ENCODE peak calls at places on chromosomes 7 and 10, in five cellular contexts. P is HepG2, E is SK-N-SH, L is HCT116, J is A549. W is an unnamed sample.

GRCh38 chr7:23490357-23491131 is 20.3 kb upstream of the IGF2BP3 start:
- DNase-seq in P (no peak), E (peak; percentile 98), L (no peak), J (no peak), W (no peak)

GRCh38 chr7:98681951-98682350 is 64.9 kb downstream of the NPTX2 start:
- DNase-seq in P (no peak), E (no peak), L (no peak), J (no peak), W (no peak)

GRCh38 chr10:87928996-87929395 is 65.6 kb downstream of the PTEN start:
- DNase-seq in P (no peak), E (no peak), L (no peak), J (no peak), W (no peak)

GRCh38 chr10:72328045-72328828 is 26.5 kb downstream of the DNAJB12 start:
- DNase-seq in P (peak; percentile 71), E (peak; percentile 81), L (no peak), J (peak; percentile 63), W (peak; percentile 82)

GRCh38 chr10:101031796-101032636 is 982 bp downstream of the SFXN3 start:
- DNase-seq in P (peak; percentile 49), E (peak; percentile 80), L (no peak), J (peak; percentile 54), W (peak; percentile 89)

GRCh38 chr7:132249591-132249971 is 326.7 kb downstream of the PLXNA4 start:
- DNase-seq in P (peak; percentile 64), E (peak; percentile 40), L (no peak), J (peak; percentile 56), W (peak; percentile 54)

GRCh38 chr10:115402690-115403089 is 309.5 kb downstream of the ATRNL1 start:
- DNase-seq in P (no peak), E (no peak), L (no peak), J (no peak), W (peak; percentile 7)

GRCh38 chr7:20828947-20829346 is 42.3 kb upstream of the SP8 start:
- DNase-seq in P (no peak), E (no peak), L (no peak), J (no peak), W (no peak)

GRCh38 chr7:148540041-148540738 is 50.4 kb upstream of the C7orf33 start:
- DNase-seq in P (no peak), E (peak; percentile 16), L (peak; percentile 4), J (peak; percentile 44), W (peak; percentile 31)

GRCh38 chr10:12427276-12427675 is 77.9 kb downstream of the CAMK1D start:
- DNase-seq in P (no peak), E (no peak), L (no peak), J (no peak), W (no peak)

GRCh38 chr7:140159487-140159886 is 17.3 kb downstream of the KDM7A start:
- DNase-seq in P (no peak), E (peak; percentile 28), L (no peak), J (no peak), W (no peak)

GRCh38 chr10:130193493-130194193 is 57.5 kb downstream of the GLRX3 start:
- DNase-seq in P (no peak), E (no peak), L (no peak), J (no peak), W (no peak)

GRCh38 chr7:55439627-55440026 is 74.5 kb downstream of the LANCL2 start:
- DNase-seq in P (no peak), E (peak; percentile 72), L (no peak), J (no peak), W (no peak)

GRCh38 chr10:73926152-73926764 is 15.3 kb downstream of the PLAU start:
- DNase-seq in P (no peak), E (no peak), L (no peak), J (no peak), W (no peak)
- H3K4me1 ChIP-seq in P (peaks cover 13% of the 10 kb centered on the region), E (no peaks in the 10 kb centered on the region), L (peaks cover 15% of the 10 kb centered on the region), J (no peaks in the 10 kb centered on the region), W (peaks cover 6% of the 10 kb centered on the region)

DNA sequence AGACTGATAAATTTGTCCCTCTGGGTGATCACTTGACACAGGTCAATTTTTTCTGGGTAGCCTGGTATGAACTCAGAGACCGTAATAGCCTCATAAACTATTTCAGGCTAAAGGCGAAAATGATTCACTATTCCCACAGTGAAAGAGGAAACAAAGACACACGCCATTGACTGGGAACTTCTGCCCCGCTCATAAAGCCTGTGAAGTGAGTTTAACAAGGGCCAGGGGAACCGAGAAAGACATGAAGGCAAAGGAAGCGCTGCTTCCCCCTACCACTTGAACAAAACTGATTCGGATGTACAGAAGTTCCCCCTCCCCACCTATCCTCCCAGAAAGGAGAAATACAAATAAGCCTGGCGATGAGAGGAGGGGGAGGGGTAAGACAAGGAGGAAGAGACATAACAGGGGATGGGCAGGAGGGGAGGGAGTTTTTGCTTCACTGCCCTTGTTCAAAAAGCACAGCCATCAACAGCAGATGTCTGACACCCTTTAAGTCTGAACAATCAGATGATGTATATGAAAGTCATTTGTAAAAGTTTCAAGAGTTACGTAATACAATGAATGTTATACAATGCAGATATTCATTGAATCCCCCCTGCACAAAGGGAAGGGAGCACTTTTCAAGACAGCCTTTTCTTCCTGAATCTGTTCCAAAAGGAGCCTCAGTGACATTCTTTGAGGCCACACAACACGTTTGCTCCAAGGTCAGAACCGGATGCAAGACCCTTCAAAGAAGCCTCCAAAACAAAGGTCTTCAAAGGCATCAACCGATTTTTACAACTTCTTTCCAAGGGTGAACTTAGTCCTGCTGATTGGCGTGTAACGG is 734 bp downstream of the ABCB4 start:
- DNase-seq in P (no peak), E (peak; percentile 35), L (no peak), J (no peak), W (peak; percentile 25)
- H3K4me2 ChIP-seq in P (peak overlapping the region; percentile 96), E (no peak overlapping the region), L (no peak overlapping the region), J (peak overlapping the region; percentile 92), W (peak overlapping the region; percentile 96)

DNA sequence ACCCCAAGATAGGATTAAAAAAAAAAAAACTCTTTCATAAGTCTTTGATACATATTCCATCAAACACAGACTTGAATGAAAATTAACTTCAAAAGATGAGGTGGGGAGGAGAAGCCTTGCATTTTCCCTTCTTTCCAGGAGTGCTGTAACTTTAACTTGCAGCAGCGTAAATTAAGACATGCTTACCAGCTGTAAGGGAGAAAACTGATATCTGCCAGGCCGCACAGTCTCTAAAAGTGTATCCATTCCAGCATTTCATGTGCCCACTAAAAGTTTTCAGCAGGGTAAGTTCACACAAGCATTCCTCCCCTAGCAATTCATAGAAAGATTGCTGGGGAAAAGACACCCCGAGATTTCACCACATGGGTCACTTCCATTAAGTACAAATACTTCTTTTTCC is 4.7 kb downstream of the CTBP2 start:
- DNase-seq in P (no peak), E (no peak), L (no peak), J (no peak), W (no peak)
- H3K4me1 ChIP-seq in P (peaks cover 6% of the 10 kb centered on the region), E (peaks cover 42% of the 10 kb centered on the region), L (peaks cover 48% of the 10 kb centered on the region), J (peaks cover 54% of the 10 kb centered on the region), W (peaks cover 72% of the 10 kb centered on the region)

GRCh38 chr10:22927163-22927562 is 690 bp upstream of the ARMC3 start:
- DNase-seq in P (no peak), E (no peak), L (no peak), J (no peak), W (no peak)

GRCh38 chr10:22931948-22932347 is 4.1 kb downstream of the ARMC3 start:
- DNase-seq in P (no peak), E (no peak), L (no peak), J (no peak), W (peak; percentile 25)

GRCh38 chr10:22927661-22928403 is at the start of gene ARMC3:
- DNase-seq in P (peak; percentile 41), E (peak; percentile 82), L (peak; percentile 18), J (peak; percentile 57), W (peak; percentile 86)

DNA sequence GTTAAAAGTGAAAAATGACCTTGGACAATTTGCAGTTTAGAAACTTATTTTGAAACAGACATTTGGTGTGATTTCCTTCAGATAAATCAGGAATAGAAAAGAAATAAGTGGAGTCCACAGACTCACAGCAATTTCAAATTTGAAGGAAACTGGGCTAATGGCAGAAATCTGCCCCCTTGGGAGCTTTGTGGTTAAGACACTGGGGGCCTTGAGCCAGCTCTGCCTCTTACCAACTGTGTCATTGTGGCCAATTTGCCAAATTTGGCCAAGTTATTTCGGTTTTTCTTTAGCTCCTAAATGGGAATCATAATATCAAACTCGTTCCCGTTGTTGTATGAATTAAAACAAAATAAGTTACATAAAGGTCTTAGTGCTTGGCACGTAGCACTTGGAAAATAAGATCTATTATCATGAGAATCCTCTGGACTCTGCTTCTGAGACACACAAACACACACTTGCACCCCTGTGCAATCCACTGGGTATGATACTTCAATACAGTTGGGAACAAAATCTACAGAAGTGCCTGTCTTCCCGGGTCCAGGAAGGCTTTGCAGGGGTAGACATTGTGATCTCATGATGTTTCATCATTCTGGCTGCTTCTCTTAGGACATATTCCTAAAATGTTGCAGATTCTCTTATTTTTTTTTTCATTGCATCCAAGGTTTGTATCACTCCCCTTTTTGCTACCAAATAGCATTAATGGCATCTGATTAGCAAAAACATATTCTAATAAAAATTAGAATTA is 4.9 kb downstream of the ARMC3 start:
- DNase-seq in P (no peak), E (no peak), L (no peak), J (no peak), W (no peak)
- H3K4me2 ChIP-seq in P (no peak overlapping the region), E (no peak overlapping the region), L (no peak overlapping the region), J (no peak overlapping the region), W (no peak overlapping the region)

GRCh38 chr10:49300140-49300974 is 1.4 kb downstream of the C10orf71 start:
- DNase-seq in P (no peak), E (peak; percentile 75), L (no peak), J (no peak), W (peak; percentile 34)
- H3K4me1 ChIP-seq in P (no peaks in the 10 kb centered on the region), E (peaks cover 50% of the 10 kb centered on the region), L (no peaks in the 10 kb centered on the region), J (no peaks in the 10 kb centered on the region), W (peaks cover 13% of the 10 kb centered on the region)